ENCODE peak calls at places on chromosome 14, in four cellular contexts. One of them, this sample, is unnamed.

GRCh38 chr14:84225243-84225642 is 1304.7 kb upstream of the FLRT2 start:
- DNase-seq in GM12878: no peak
- DNase-seq in H1: no peak
- DNase-seq in K562: no peak
- DNase-seq in this sample: no peak

GRCh38 chr14:99686557-99687283 is 2.6 kb downstream of the CYP46A1 start:
- DNase-seq in H1: no peak
- DNase-seq in GM12878: no peak
- DNase-seq in K562: no peak
- DNase-seq in this sample: no peak

GRCh38 chr14:50875359-50876090 is 3.7 kb downstream of the ABHD12B start:
- DNase-seq in H1: no peak
- DNase-seq in GM12878: peak; percentile 78
- DNase-seq in K562: no peak
- DNase-seq in this sample: peak; percentile 42

GRCh38 chr14:34781242-34781641 is 66.8 kb upstream of the CFL2 start:
- DNase-seq in GM12878: peak; percentile 4
- DNase-seq in H1: no peak
- DNase-seq in K562: no peak
- DNase-seq in this sample: no peak

GRCh38 chr14:96217381-96217913 is 12.8 kb downstream of the BDKRB2 start:
- DNase-seq in K562: no peak
- DNase-seq in GM12878: no peak
- DNase-seq in H1: no peak
- DNase-seq in this sample: no peak

GRCh38 chr14:30621354-30621953 is 665 bp upstream of the SCFD1 start:
- DNase-seq in GM12878: no peak
- DNase-seq in H1: no peak
- DNase-seq in K562: peak; percentile 43
- DNase-seq in this sample: no peak

GRCh38 chr14:72544615-72545387 is 349.1 kb downstream of the DPF3 start:
- DNase-seq in H1: peak; percentile 9
- DNase-seq in K562: no peak
- DNase-seq in GM12878: no peak
- DNase-seq in this sample: no peak

GRCh38 chr14:93970967-93971634 is 5.3 kb downstream of the ASB2 start:
- DNase-seq in H1: no peak
- DNase-seq in K562: no peak
- DNase-seq in GM12878: no peak
- DNase-seq in this sample: no peak

GRCh38 chr14:51289169-51289568 is 49.1 kb downstream of the TMX1 start:
- DNase-seq in K562: no peak
- DNase-seq in GM12878: no peak
- DNase-seq in H1: no peak
- DNase-seq in this sample: no peak

GRCh38 chr14:24418492-24418873 is 11.0 kb downstream of the CBLN3 start:
- DNase-seq in K562: no peak
- DNase-seq in GM12878: no peak
- DNase-seq in H1: no peak
- DNase-seq in this sample: no peak

GRCh38 chr14:43548368-43548767 is 958.7 kb downstream of the FSCB start:
- DNase-seq in GM12878: no peak
- DNase-seq in H1: no peak
- DNase-seq in K562: no peak
- DNase-seq in this sample: no peak

GRCh38 chr14:68734231-68734732 is 58.6 kb downstream of the ZFP36L1 start:
- DNase-seq in K562: no peak
- DNase-seq in GM12878: peak; percentile 48
- DNase-seq in H1: no peak
- DNase-seq in this sample: peak; percentile 38

GRCh38 chr14:65348137-65348536 is 64.4 kb upstream of the FUT8 start:
- DNase-seq in GM12878: no peak
- DNase-seq in H1: no peak
- DNase-seq in K562: no peak
- DNase-seq in this sample: no peak

GRCh38 chr14:30069536-30069935 is 141.9 kb upstream of the PRKD1 start:
- DNase-seq in GM12878: no peak
- DNase-seq in K562: no peak
- DNase-seq in H1: no peak
- DNase-seq in this sample: no peak

GRCh38 chr14:67515386-67516079 is 17.6 kb upstream of the PLEKHH1 start:
- DNase-seq in K562: no peak
- DNase-seq in H1: no peak
- DNase-seq in GM12878: no peak
- DNase-seq in this sample: peak; percentile 56

GRCh38 chr14:28584951-28585350 is 181.6 kb upstream of the FOXG1 start:
- DNase-seq in K562: no peak
- DNase-seq in H1: no peak
- DNase-seq in GM12878: no peak
- DNase-seq in this sample: no peak

GRCh38 chr14:55416866-55417265 is 5.2 kb upstream of the ATG14 start:
- DNase-seq in H1: no peak
- DNase-seq in K562: peak; percentile 66
- DNase-seq in GM12878: no peak
- DNase-seq in this sample: no peak

GRCh38 chr14:53304726-53305381 is 151.7 kb upstream of the DDHD1 start:
- DNase-seq in GM12878: no peak
- DNase-seq in H1: no peak
- DNase-seq in K562: no peak
- DNase-seq in this sample: no peak

GRCh38 chr14:20609215-20610001 is 18.2 kb upstream of the RNASE12 start:
- DNase-seq in K562: peak; percentile 86
- DNase-seq in GM12878: peak; percentile 89
- DNase-seq in H1: no peak
- DNase-seq in this sample: no peak

GRCh38 chr14:81125536-81125935 is 95.2 kb downstream of the GTF2A1 start:
- DNase-seq in K562: no peak
- DNase-seq in H1: no peak
- DNase-seq in GM12878: no peak
- DNase-seq in this sample: no peak

GRCh38 chr14:96363751-96364336 is 518 bp downstream of the GSKIP start:
- DNase-seq in K562: peak; percentile 65
- DNase-seq in GM12878: no peak
- DNase-seq in H1: no peak
- DNase-seq in this sample: peak; percentile 30

GRCh38 chr14:91413547-91414474 is 3.8 kb downstream of the CCDC88C start:
- DNase-seq in H1: peak; percentile 78
- DNase-seq in K562: no peak
- DNase-seq in GM12878: no peak
- DNase-seq in this sample: no peak

GRCh38 chr14:102532204-102532658 is 22.7 kb upstream of the ANKRD9 start:
- DNase-seq in GM12878: no peak
- DNase-seq in H1: no peak
- DNase-seq in K562: peak; percentile 22
- DNase-seq in this sample: no peak

GRCh38 chr14:35213869-35214387 is 78.3 kb upstream of the PSMA6 start:
- DNase-seq in GM12878: no peak
- DNase-seq in K562: no peak
- DNase-seq in H1: no peak
- DNase-seq in this sample: no peak

GRCh38 chr14:51430600-51430999 is 190.6 kb downstream of the TMX1 start:
- DNase-seq in GM12878: no peak
- DNase-seq in H1: peak; percentile 9
- DNase-seq in K562: no peak
- DNase-seq in this sample: no peak

GRCh38 chr14:92556255-92556741 is 42.7 kb downstream of the RIN3 start:
- DNase-seq in GM12878: no peak
- DNase-seq in K562: no peak
- DNase-seq in H1: no peak
- DNase-seq in this sample: no peak
- TF ChIP-seq TAF1 in GM12878: no peak
- TF ChIP-seq TAF1 in K562: no peak
- TF ChIP-seq TAF1 in H1: no peak
- TF ChIP-seq TAF1 in this sample: no peak

DNA sequence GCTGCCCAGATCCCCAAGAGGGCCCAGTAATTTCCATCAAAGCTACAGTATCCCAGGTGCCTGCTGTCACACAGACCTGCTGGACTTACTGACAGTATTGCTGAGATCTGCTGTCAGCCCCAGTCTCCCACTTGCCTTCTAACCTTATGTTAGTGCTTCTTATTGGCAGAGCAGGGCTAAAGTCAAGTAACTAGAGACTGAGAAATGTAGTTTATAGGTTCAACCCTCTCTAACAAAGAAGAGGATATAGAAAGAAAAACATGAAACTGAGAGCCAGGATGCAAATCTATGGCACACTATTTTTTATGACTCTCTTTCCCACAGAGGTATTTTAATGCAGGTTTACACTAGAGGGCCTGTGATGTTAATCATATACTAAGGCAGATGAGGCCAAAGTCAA is 781.8 kb downstream of the VRK1 start:
- DNase-seq in H1: no peak
- DNase-seq in GM12878: no peak
- DNase-seq in K562: no peak
- DNase-seq in this sample: no peak
- TF ChIP-seq TAF1 in H1: no peak
- TF ChIP-seq TAF1 in GM12878: no peak
- TF ChIP-seq TAF1 in K562: no peak
- TF ChIP-seq TAF1 in this sample: no peak

DNA sequence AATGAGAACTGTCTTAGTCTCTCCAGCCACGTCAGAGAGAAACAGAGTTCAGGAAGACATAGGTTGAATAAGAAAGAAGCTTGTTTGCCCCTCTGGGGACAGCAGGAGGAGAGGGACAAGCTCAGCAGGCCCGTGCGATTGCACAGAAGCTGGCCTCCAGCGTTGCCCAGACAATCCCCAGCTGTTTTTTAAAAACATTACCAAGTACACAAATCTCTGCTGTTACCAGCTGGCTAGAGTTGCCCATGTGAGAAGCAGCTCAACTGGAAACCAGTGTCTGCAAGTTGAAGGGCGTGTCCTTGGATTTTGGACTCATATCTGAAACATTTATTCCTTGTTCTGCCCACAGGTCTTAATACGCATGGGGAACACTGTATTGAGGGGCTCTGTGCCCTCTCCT is 232.5 kb downstream of the EFCAB11 start:
- DNase-seq in H1: no peak
- DNase-seq in GM12878: no peak
- DNase-seq in K562: no peak
- DNase-seq in this sample: no peak
- TF ChIP-seq TAF1 in H1: no peak
- TF ChIP-seq TAF1 in GM12878: no peak
- TF ChIP-seq TAF1 in K562: no peak
- TF ChIP-seq TAF1 in this sample: no peak

GRCh38 chr14:56555921-56556570 is 23.6 kb upstream of the TMEM260 start:
- DNase-seq in GM12878: no peak
- DNase-seq in H1: no peak
- DNase-seq in K562: peak; percentile 37
- DNase-seq in this sample: no peak

GRCh38 chr14:56562883-56563282 is 16.7 kb upstream of the TMEM260 start:
- DNase-seq in K562: no peak
- DNase-seq in GM12878: no peak
- DNase-seq in H1: no peak
- DNase-seq in this sample: no peak

GRCh38 chr14:56561586-56561985 is 18.0 kb upstream of the TMEM260 start:
- DNase-seq in GM12878: no peak
- DNase-seq in H1: no peak
- DNase-seq in K562: no peak
- DNase-seq in this sample: no peak
- TF ChIP-seq TAF1 in GM12878: no peak
- TF ChIP-seq TAF1 in H1: no peak
- TF ChIP-seq TAF1 in K562: no peak
- TF ChIP-seq TAF1 in this sample: no peak

GRCh38 chr14:61535470-61535869 is 159.8 kb upstream of the HIF1A start:
- DNase-seq in K562: no peak
- DNase-seq in H1: no peak
- DNase-seq in GM12878: no peak
- DNase-seq in this sample: no peak

GRCh38 chr14:61537567-61538463 is 157.5 kb upstream of the HIF1A start:
- DNase-seq in H1: peak; percentile 33
- DNase-seq in GM12878: no peak
- DNase-seq in K562: no peak
- DNase-seq in this sample: no peak

GRCh38 chr14:61535032-61535431 is 160.3 kb upstream of the HIF1A start:
- DNase-seq in GM12878: no peak
- DNase-seq in H1: no peak
- DNase-seq in K562: no peak
- DNase-seq in this sample: no peak

GRCh38 chr14:61538464-61539022 is 156.8 kb upstream of the HIF1A start:
- DNase-seq in K562: no peak
- DNase-seq in GM12878: no peak
- DNase-seq in H1: no peak
- DNase-seq in this sample: no peak

GRCh38 chr14:61536661-61537566 is 158.4 kb upstream of the HIF1A start:
- DNase-seq in GM12878: no peak
- DNase-seq in K562: no peak
- DNase-seq in H1: no peak
- DNase-seq in this sample: no peak
- TF ChIP-seq TAF1 in GM12878: no peak
- TF ChIP-seq TAF1 in K562: no peak
- TF ChIP-seq TAF1 in H1: no peak
- TF ChIP-seq TAF1 in this sample: no peak

GRCh38 chr14:100989924-100990323 is 86.4 kb upstream of the RTL1 start:
- DNase-seq in GM12878: no peak
- DNase-seq in H1: no peak
- DNase-seq in K562: no peak
- DNase-seq in this sample: no peak

GRCh38 chr14:100988011-100988410 is 84.5 kb upstream of the RTL1 start:
- DNase-seq in H1: no peak
- DNase-seq in K562: no peak
- DNase-seq in GM12878: no peak
- DNase-seq in this sample: no peak

GRCh38 chr14:100983710-100984109 is 80.2 kb upstream of the RTL1 start:
- DNase-seq in H1: no peak
- DNase-seq in K562: no peak
- DNase-seq in GM12878: no peak
- DNase-seq in this sample: no peak

GRCh38 chr14:100988956-100989355 is 85.4 kb upstream of the RTL1 start:
- DNase-seq in GM12878: no peak
- DNase-seq in H1: no peak
- DNase-seq in K562: no peak
- DNase-seq in this sample: no peak

DNA sequence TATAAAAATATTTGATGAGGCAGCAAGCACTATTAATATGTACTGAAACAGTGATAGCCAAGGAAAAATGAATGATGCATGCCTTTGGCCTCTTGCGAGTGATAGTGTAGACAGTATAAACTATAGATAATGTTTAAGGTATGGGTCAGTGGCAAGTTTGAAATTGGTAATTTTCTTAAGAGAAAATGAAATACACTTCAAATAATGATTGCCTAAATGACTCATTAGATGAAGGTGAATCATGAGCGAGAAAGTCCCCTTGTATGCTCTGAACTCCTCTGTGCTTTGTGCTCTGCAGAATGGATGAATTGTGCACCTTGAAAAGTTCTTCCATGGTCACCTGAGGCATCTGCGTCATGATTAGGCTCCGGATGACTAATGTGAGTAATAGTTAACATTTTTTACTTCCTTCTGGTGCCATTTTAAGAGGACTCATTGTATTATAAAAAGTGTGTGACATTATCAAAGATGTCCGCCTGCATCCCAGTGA is 84.9 kb upstream of the RTL1 start:
- DNase-seq in H1: no peak
- DNase-seq in K562: no peak
- DNase-seq in GM12878: peak; percentile 23
- DNase-seq in this sample: no peak
- TF ChIP-seq TAF1 in H1: no peak
- TF ChIP-seq TAF1 in K562: no peak
- TF ChIP-seq TAF1 in GM12878: no peak
- TF ChIP-seq TAF1 in this sample: no peak